ENCODE peak calls at places on chromosomes 12 and 14, in four cellular contexts. J is WTC11, H is SK-N-SH, P is K562. G is an unnamed sample.

GRCh38 chr14:58865520-58866281 is 227.9 kb downstream of the DACT1 start:
- DNase-seq in P (no peak), J (no peak), H (peak), G (no peak)

GRCh38 chr14:106094654-106095189 is 568.3 kb downstream of the TMEM121 start:
- DNase-seq in P (no peak), J (no peak), H (no peak), G (peak)

GRCh38 chr14:86364634-86365033 is 834.7 kb downstream of the FLRT2 start:
- DNase-seq in P (no peak), H (no peak), J (no peak), G (no peak)

GRCh38 chr14:88838015-88838414 is 13.6 kb downstream of the TTC8 start:
- DNase-seq in P (no peak), H (no peak), J (no peak), G (no peak)

GRCh38 chr12:44774815-44775411 is 101.2 kb downstream of the NELL2 start:
- DNase-seq in P (peak), H (peak), J (peak), G (peak)

GRCh38 chr12:87982208-87982607 is 47.0 kb downstream of the C12orf50 start:
- DNase-seq in P (no peak), H (no peak), J (no peak), G (no peak)

GRCh38 chr14:64232095-64232830 is 61.9 kb downstream of the ESR2 start:
- DNase-seq in H (no peak), J (no peak), P (no peak), G (no peak)

GRCh38 chr12:110135012-110135411 is 10.9 kb downstream of the IFT81 start:
- DNase-seq in J (no peak), P (peak), H (no peak), G (no peak)

GRCh38 chr14:65069874-65070709 is 32.2 kb downstream of the MAX start:
- DNase-seq in J (no peak), H (no peak), P (no peak), G (no peak)

GRCh38 chr12:69392146-69392928 is 32.8 kb downstream of the YEATS4 start:
- DNase-seq in P (no peak), J (no peak), H (no peak), G (no peak)

GRCh38 chr14:56154321-56154720 is 36.1 kb downstream of the PELI2 start:
- DNase-seq in H (no peak), J (no peak), P (no peak), G (no peak)

GRCh38 chr12:3990356-3990975 is 117.3 kb upstream of the PARP11 start:
- DNase-seq in P (no peak), H (no peak), J (no peak), G (no peak)

GRCh38 chr14:95533822-95534221 is 1.0 kb upstream of the GLRX5 start:
- DNase-seq in J (no peak), P (no peak), H (no peak), G (no peak)

GRCh38 chr12:107411792-107412535 is 273.6 kb upstream of the PWP1 start:
- DNase-seq in P (no peak), H (no peak), J (no peak), G (no peak)

GRCh38 chr14:72594099-72594901 is 299.6 kb downstream of the DPF3 start:
- DNase-seq in P (no peak), H (no peak), J (no peak), G (no peak)

GRCh38 chr12:98401427-98401826 is 114.0 kb upstream of the TMPO start:
- DNase-seq in H (peak), P (no peak), J (no peak), G (no peak)

GRCh38 chr12:62347922-62348650 is 87.9 kb downstream of the USP15 start:
- DNase-seq in H (no peak), P (no peak), J (no peak), G (no peak)

GRCh38 chr14:81219821-81220487 is 805 bp downstream of the GTF2A1 start:
- DNase-seq in H (peak), J (peak), P (peak), G (peak)

GRCh38 chr12:98653866-98654493 is 8.9 kb downstream of the APAF1 start:
- DNase-seq in H (peak), P (peak), J (no peak), G (no peak)

GRCh38 chr12:5965950-5966383 is 20.9 kb upstream of the ANO2 start:
- DNase-seq in H (peak), J (peak), P (peak), G (no peak)

GRCh38 chr12:69898236-69898635 is 73.2 kb downstream of the MYRFL start:
- DNase-seq in P (no peak), H (no peak), J (no peak), G (no peak)

GRCh38 chr12:50922820-50923219 is 29.5 kb upstream of the HIGD1C start:
- DNase-seq in J (no peak), P (no peak), H (peak), G (no peak)

GRCh38 chr14:82667006-82667405 is 1133.4 kb upstream of the SEL1L start:
- DNase-seq in H (no peak), P (no peak), J (no peak), G (no peak)

GRCh38 chr12:51320695-51321320 is 3.2 kb downstream of the BIN2 start:
- DNase-seq in P (peak), J (no peak), H (peak), G (no peak)

GRCh38 chr14:79597561-79597960 is 613.7 kb downstream of the DIO2 start:
- DNase-seq in J (no peak), H (no peak), P (no peak), G (no peak)

GRCh38 chr12:110862331-110862730 is 15.5 kb downstream of the CCDC63 start:
- DNase-seq in J (no peak), H (no peak), P (no peak), G (no peak)

GRCh38 chr12:41486718-41487117 is 298.6 kb downstream of the PDZRN4 start:
- DNase-seq in J (no peak), P (no peak), H (no peak), G (no peak)

GRCh38 chr14:69107407-69108003 is 45.4 kb downstream of the DCAF5 start:
- DNase-seq in P (peak), J (peak), H (peak), G (no peak)
- TF ChIP-seq TEAD4 in P (no peak), J (no peak), H (no peak), G (peak)

DNA sequence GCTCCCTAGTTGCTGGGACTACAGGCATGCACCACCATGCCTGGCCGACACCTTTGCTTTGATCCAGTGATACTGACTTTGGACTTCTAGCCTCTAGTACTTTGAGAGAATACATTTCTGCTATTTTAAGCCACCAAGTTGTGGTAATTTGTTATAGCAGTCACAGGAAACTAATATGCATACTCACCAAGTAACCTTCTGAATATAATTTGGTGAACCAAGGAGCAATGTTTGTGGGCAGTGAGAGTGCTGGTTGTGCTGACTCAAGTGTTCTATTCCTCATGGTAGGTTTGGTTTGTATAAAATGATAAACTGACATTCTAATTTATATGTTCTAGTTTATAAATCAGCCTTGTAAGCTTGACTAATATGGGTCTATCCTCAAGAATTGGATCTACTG is 42.4 kb upstream of the MMP19 start:
- DNase-seq in J (no peak), P (no peak), H (no peak), G (no peak)
- TF ChIP-seq TEAD4 in J (no peak), P (no peak), H (no peak), G (no peak)

DNA sequence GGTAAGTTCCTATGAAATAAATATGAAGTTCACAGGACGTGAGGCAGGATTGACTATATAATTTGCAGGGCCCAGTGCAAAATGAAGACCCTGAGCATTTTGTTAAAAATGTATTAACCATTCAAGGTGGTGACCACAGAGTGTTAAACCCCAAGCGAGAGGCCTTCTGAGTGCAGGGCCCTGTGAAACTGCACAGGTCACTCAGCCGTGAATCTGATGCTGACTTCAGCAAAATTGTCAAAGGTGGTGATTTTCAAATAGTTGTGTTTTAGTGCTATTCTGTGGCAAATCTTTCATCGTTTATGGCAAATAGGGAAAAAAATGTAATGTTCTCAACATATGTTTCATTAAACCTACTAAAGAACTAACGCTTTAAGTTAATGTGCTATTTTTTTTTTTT is 334.0 kb upstream of the NAV3 start:
- DNase-seq in P (no peak), H (no peak), J (no peak), G (no peak)
- TF ChIP-seq TEAD4 in P (no peak), H (no peak), J (no peak), G (no peak)

GRCh38 chr14:51451561-51451960 is 200.1 kb upstream of the FRMD6 start:
- DNase-seq in J (no peak), P (no peak), H (no peak), G (no peak)

GRCh38 chr14:51449666-51450061 is 202.0 kb upstream of the FRMD6 start:
- DNase-seq in P (no peak), H (no peak), J (no peak), G (no peak)

GRCh38 chr14:51447411-51447810 is 204.3 kb upstream of the FRMD6 start:
- DNase-seq in P (no peak), J (no peak), H (no peak), G (no peak)

GRCh38 chr14:51446771-51447170 is 204.9 kb upstream of the FRMD6 start:
- DNase-seq in P (no peak), J (no peak), H (no peak), G (no peak)

GRCh38 chr14:51448831-51449665 is 202.7 kb upstream of the FRMD6 start:
- DNase-seq in J (no peak), P (no peak), H (peak), G (no peak)
- TF ChIP-seq TEAD4 in J (no peak), P (no peak), H (peak), G (no peak)

GRCh38 chr12:93226356-93226755 is 151.4 kb upstream of the NUDT4 start:
- DNase-seq in H (no peak), P (no peak), J (no peak), G (no peak)
- TF ChIP-seq TEAD4 in H (no peak), P (no peak), J (no peak), G (no peak)

GRCh38 chr12:40101747-40102146 is 4.1 kb downstream of the SLC2A13 start:
- DNase-seq in P (no peak), H (no peak), J (no peak), G (no peak)

GRCh38 chr12:40098406-40099145 is 7.3 kb downstream of the SLC2A13 start:
- DNase-seq in H (no peak), P (no peak), J (no peak), G (no peak)

GRCh38 chr12:40104461-40105264 is 1.2 kb downstream of the SLC2A13 start:
- DNase-seq in J (no peak), H (no peak), P (peak), G (no peak)

GRCh38 chr12:40103043-40103442 is 2.8 kb downstream of the SLC2A13 start:
- DNase-seq in J (no peak), P (peak), H (no peak), G (no peak)

DNA sequence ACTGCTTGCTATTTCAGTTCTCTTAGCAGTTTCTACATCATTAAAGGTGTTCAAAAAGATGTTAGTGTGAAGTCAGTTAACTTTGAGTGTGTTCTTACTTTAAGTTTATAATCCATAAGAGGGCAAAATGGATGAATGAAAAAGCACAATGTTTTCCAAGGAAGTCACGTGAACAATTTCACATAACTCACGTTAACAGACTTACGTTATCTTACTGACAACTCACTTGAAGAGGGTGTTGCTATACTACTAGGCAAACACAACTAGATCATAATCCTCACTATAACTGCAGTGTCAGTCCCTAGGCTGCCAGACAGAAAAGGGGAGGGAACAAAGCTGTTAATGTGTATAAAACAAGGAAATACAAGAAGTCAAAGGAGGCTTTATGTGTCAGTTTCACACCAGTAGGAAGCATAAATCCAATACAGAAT is 6.4 kb downstream of the SLC2A13 start:
- DNase-seq in P (peak), H (no peak), J (no peak), G (no peak)
- TF ChIP-seq TEAD4 in P (no peak), H (no peak), J (no peak), G (no peak)

GRCh38 chr14:29894030-29894429 is 33.6 kb downstream of the PRKD1 start:
- DNase-seq in J (no peak), H (no peak), P (no peak), G (no peak)

GRCh38 chr14:29895591-29896043 is 32.0 kb downstream of the PRKD1 start:
- DNase-seq in J (no peak), H (no peak), P (no peak), G (no peak)

GRCh38 chr14:29898470-29898869 is 29.2 kb downstream of the PRKD1 start:
- DNase-seq in H (no peak), J (no peak), P (no peak), G (no peak)

GRCh38 chr14:29897181-29897580 is 30.5 kb downstream of the PRKD1 start:
- DNase-seq in P (no peak), H (no peak), J (no peak), G (no peak)

GRCh38 chr14:29896354-29896768 is 31.3 kb downstream of the PRKD1 start:
- DNase-seq in H (no peak), J (no peak), P (no peak), G (no peak)
- TF ChIP-seq TEAD4 in H (no peak), J (no peak), P (no peak), G (no peak)

GRCh38 chr12:112978163-112979081 is at the start of gene OAS2:
- DNase-seq in H (no peak), P (no peak), J (no peak), G (no peak)
- TF ChIP-seq TEAD4 in H (no peak), P (no peak), J (no peak), G (no peak)

GRCh38 chr12:56188786-56189335 is 422 bp downstream of the SMARCC2 start:
- DNase-seq in P (no peak), J (peak), H (peak), G (peak)
- TF ChIP-seq TEAD4 in P (no peak), J (no peak), H (no peak), G (no peak)